ENCODE peak calls at places on chromosomes 3 and 15, in five cellular contexts. D is progenitor cell of endocrine pancreas, C is AG04450, K is K562, Q is endodermal cell. N is an unnamed sample.

GRCh38 chr3:41742127-41742526 is 219.8 kb downstream of the ULK4 start:
- DNase-seq in Q (peak), D (no peak), K (no peak), C (no peak), N (no peak)

GRCh38 chr15:88716543-88717341 is 77.9 kb downstream of the ISG20 start:
- DNase-seq in D (no peak), Q (no peak), C (no peak), K (no peak), N (no peak)

GRCh38 chr15:38197553-38197952 is 55.1 kb upstream of the SPRED1 start:
- DNase-seq in Q (no peak), K (no peak), C (no peak), D (no peak), N (no peak)

GRCh38 chr3:13379191-13379830 is 40.8 kb downstream of the NUP210 start:
- DNase-seq in Q (no peak), C (peak), D (no peak), K (no peak), N (no peak)

GRCh38 chr3:45088543-45088942 is 57.6 kb downstream of the CDCP1 start:
- DNase-seq in C (no peak), D (no peak), Q (no peak), K (no peak), N (no peak)

GRCh38 chr3:184335291-184335660 is 2.1 kb upstream of the FAM131A start:
- DNase-seq in D (no peak), K (no peak), C (no peak), Q (no peak), N (no peak)

GRCh38 chr3:188051801-188052228 is 102.1 kb upstream of the LPP start:
- DNase-seq in Q (peak), C (no peak), K (no peak), D (no peak), N (no peak)

GRCh38 chr3:27105904-27106303 is 263.3 kb downstream of the NEK10 start:
- DNase-seq in D (no peak), K (no peak), C (no peak), Q (peak), N (no peak)

GRCh38 chr15:88918738-88919137 is 5.6 kb upstream of the MFGE8 start:
- DNase-seq in C (peak), D (no peak), Q (no peak), K (no peak), N (no peak)

GRCh38 chr3:177468331-177468730 is 271.0 kb upstream of the TBL1XR1 start:
- DNase-seq in Q (no peak), D (no peak), K (no peak), C (peak), N (no peak)

GRCh38 chr3:123605789-123606234 is 21.0 kb upstream of the HACD2 start:
- DNase-seq in C (no peak), Q (peak), D (no peak), K (peak), N (no peak)

GRCh38 chr15:68654786-68655560 is 76.2 kb downstream of the CORO2B start:
- DNase-seq in C (no peak), D (no peak), Q (peak), K (no peak), N (peak)

GRCh38 chr3:37041546-37042195 is 48.4 kb downstream of the MLH1 start:
- DNase-seq in Q (no peak), C (no peak), K (no peak), D (no peak), N (no peak)

GRCh38 chr3:69695443-69695842 is 43.8 kb upstream of the MITF start:
- DNase-seq in Q (no peak), D (no peak), C (no peak), K (no peak), N (no peak)

GRCh38 chr3:49908378-49909199 is 4.9 kb upstream of the MST1R start:
- DNase-seq in D (no peak), Q (peak), C (no peak), K (peak), N (no peak)

GRCh38 chr15:40534371-40534770 is 30.5 kb downstream of the CCDC32 start:
- DNase-seq in K (no peak), D (no peak), C (no peak), Q (no peak), N (no peak)

GRCh38 chr3:17466028-17466427 is 276.4 kb downstream of the TBC1D5 start:
- DNase-seq in D (no peak), C (no peak), K (no peak), Q (no peak), N (no peak)

GRCh38 chr3:121642601-121643314 is 17.9 kb downstream of the HCLS1 start:
- DNase-seq in C (no peak), D (no peak), Q (no peak), K (no peak), N (no peak)

GRCh38 chr15:69253156-69253555 is 45.6 kb upstream of the PAQR5 start:
- DNase-seq in K (no peak), Q (no peak), C (peak), D (no peak), N (no peak)

GRCh38 chr3:123511726-123512125 is 62.8 kb upstream of the ADCY5 start:
- DNase-seq in C (no peak), K (no peak), D (no peak), Q (no peak), N (no peak)

GRCh38 chr3:8451696-8452095 is 49.9 kb upstream of the LMCD1 start:
- DNase-seq in D (no peak), C (no peak), Q (no peak), K (no peak), N (no peak)

GRCh38 chr3:52670621-52671521 is 14.8 kb downstream of the PBRM1 start:
- DNase-seq in D (no peak), C (peak), K (peak), Q (no peak), N (no peak)

GRCh38 chr15:78927077-78927790 is 17.6 kb downstream of the CTSH start:
- DNase-seq in Q (peak), C (no peak), K (no peak), D (no peak), N (no peak)

GRCh38 chr3:229262-229661 is 32.7 kb downstream of the CHL1 start:
- DNase-seq in D (no peak), Q (no peak), K (no peak), C (no peak), N (no peak)

GRCh38 chr15:64640146-64640868 is 135.1 kb downstream of the RBPMS2 start:
- DNase-seq in C (no peak), Q (no peak), K (no peak), D (no peak), N (no peak)

GRCh38 chr3:72186485-72186864 is 401.5 kb upstream of the PROK2 start:
- DNase-seq in C (no peak), D (no peak), Q (no peak), K (no peak), N (no peak)

GRCh38 chr3:33779751-33780150 is 18.7 kb upstream of the PDCD6IP start:
- DNase-seq in K (no peak), C (no peak), D (no peak), Q (no peak), N (no peak)

GRCh38 chr3:63791974-63792373 is 27.1 kb upstream of the C3orf49 start:
- DNase-seq in K (no peak), Q (no peak), C (no peak), D (no peak), N (no peak)
- TF ChIP-seq CTCF in K (peak), Q (peak), C (peak), D (peak), N (no peak)

GRCh38 chr15:51688863-51689262 is 7.6 kb downstream of the SCG3 start:
- DNase-seq in K (no peak), D (no peak), C (no peak), Q (no peak), N (no peak)
- TF ChIP-seq CTCF in K (peak), D (no peak), C (peak), Q (peak), N (no peak)

DNA sequence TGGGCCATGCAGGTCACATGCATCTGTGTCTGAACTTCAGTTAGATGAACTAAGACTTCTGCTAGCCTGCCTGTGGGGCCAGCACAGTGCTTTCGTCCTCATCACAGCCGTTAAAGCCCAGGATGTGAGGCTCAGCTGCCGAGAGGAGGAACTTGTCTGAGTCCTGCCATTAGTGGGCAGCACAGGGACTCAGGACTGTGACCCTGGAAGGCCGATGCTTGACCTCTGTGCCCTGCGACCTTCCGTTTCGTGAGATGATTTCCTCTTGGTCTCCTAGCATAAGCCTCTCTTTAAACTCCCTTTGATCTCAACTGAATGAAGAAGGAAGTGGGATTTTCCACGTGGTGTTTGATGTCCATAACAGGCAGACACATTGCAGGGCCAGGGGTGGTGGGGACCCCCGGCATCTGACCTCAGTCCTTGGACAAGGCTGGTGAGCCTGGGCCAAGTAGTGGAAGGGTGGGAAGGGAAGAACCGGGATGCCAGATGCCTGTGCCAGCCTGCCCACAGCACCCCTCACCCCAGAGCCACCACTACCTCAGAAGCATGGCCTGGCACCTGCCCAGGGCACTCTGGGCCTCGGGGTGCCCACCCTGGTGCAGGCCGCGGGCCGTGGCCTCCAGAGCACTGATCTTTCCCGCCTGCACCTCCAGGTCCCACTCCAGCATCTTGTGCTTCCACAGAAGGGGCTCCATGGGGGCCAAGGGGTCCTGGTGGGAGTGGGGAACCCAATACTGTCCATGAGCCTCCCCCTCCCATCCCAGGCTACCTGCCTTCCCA is 21.6 kb downstream of the PLA2G4B start:
- DNase-seq in D (no peak), K (peak), Q (no peak), C (no peak), N (no peak)
- TF ChIP-seq CTCF in D (no peak), K (peak), Q (peak), C (no peak), N (no peak)

DNA sequence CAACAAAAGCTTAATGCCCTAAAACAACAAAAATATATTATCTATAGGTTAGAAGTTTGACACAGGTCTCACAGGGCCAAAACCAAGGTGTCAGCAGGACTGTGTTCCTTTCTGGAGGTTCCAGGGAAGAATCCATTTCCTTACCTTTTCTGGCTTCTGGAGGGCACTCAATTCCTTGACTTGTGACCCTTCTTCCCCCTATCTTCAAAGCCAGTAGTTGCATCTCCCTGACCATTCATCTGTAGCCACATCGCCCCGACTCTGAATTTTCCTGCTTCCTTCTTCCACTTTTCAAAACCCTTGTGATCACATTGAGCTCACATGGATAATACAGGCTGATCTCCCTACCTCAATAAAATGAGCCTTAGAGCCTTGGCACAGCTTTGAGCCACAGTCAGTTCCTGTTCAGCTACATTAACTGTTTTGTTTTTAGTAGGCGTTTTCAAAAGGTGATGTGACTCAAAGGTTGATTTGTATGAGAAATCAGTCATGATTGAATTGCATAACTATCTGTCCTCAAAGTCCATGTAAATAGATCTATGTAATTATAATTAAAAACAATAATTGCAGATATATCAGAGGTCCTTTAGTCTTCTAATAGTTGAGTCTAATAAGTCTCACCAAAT is 12.4 kb downstream of the PFN2 start:
- DNase-seq in Q (peak), D (no peak), K (no peak), C (no peak), N (no peak)
- TF ChIP-seq CTCF in Q (peak), D (no peak), K (no peak), C (no peak), N (no peak)